ENCODE peak calls at places on chromosomes 2 and 18, in four cellular contexts. T, M, N and K are unnamed samples.

GRCh38 chr2:74985983-74986382 is 27.5 kb downstream of the POLE4 start:
- DNase-seq in M (no peak), N (no peak), T (no peak), K (no peak)

GRCh38 chr2:23669413-23670244 is 257.3 kb downstream of the ATAD2B start:
- DNase-seq in M (peak; percentile 46), N (no peak), T (no peak), K (no peak)

GRCh38 chr18:58682429-58683069 is 11.3 kb downstream of the MALT1 start:
- DNase-seq in M (peak; percentile 68), T (no peak), N (no peak), K (no peak)

GRCh38 chr2:71498261-71498701 is 44.9 kb downstream of the DYSF start:
- DNase-seq in T (no peak), M (peak; percentile 37), N (no peak), K (no peak)

GRCh38 chr18:32048507-32049091 is 30.0 kb downstream of the RNF125 start:
- DNase-seq in M (peak; percentile 39), N (no peak), T (no peak), K (no peak)

GRCh38 chr2:119367472-119368099 is 809 bp downstream of the DBI start:
- DNase-seq in N (peak; percentile 75), M (peak; percentile 73), T (peak; percentile 34), K (peak; percentile 69)

GRCh38 chr2:8004250-8004681 is 677.6 kb upstream of the ID2 start:
- DNase-seq in M (no peak), T (peak; percentile 90), N (no peak), K (no peak)

GRCh38 chr2:208251098-208251497 is 3.8 kb downstream of the IDH1 start:
- DNase-seq in T (no peak), M (no peak), N (no peak), K (no peak)

GRCh38 chr2:141942006-141942789 is 188.6 kb downstream of the LRP1B start:
- DNase-seq in T (no peak), M (no peak), N (no peak), K (no peak)

GRCh38 chr2:30201990-30202389 is 29.3 kb upstream of the LBH start:
- DNase-seq in T (no peak), M (no peak), N (no peak), K (no peak)

GRCh38 chr2:63669596-63669995 is 80.8 kb downstream of the MDH1 start:
- DNase-seq in T (no peak), N (no peak), M (no peak), K (no peak)

GRCh38 chr2:241234962-241235361 is 46.5 kb downstream of the ANO7 start:
- DNase-seq in N (no peak), M (no peak), T (no peak), K (no peak)

GRCh38 chr2:239777219-239777618 is 247.9 kb downstream of the NDUFA10 start:
- DNase-seq in M (no peak), N (no peak), T (no peak), K (no peak)

GRCh38 chr2:44777542-44777941 is 164.0 kb upstream of the SIX3 start:
- DNase-seq in T (no peak), N (no peak), M (no peak), K (peak; percentile 52)
- TF ChIP-seq JUN in T (no peak), N (no peak), M (no peak), K (no peak)

GRCh38 chr2:18399601-18400000 is 160.9 kb downstream of the RDH14 start:
- DNase-seq in N (no peak), M (no peak), T (no peak), K (no peak)

GRCh38 chr2:18404141-18404540 is 156.3 kb downstream of the RDH14 start:
- DNase-seq in M (no peak), T (no peak), N (no peak), K (no peak)

GRCh38 chr2:18398833-18399232 is 161.6 kb downstream of the RDH14 start:
- DNase-seq in T (no peak), M (no peak), N (no peak), K (no peak)

GRCh38 chr2:18402888-18403287 is 157.6 kb downstream of the RDH14 start:
- DNase-seq in T (no peak), N (no peak), M (no peak), K (no peak)

GRCh38 chr2:18401471-18401870 is 159.0 kb downstream of the RDH14 start:
- DNase-seq in M (no peak), T (no peak), N (no peak), K (no peak)
- TF ChIP-seq ATF2 in M (no peak), T (no peak), N (no peak), K (no peak)

GRCh38 chr2:127650041-127650784 is 4.3 kb downstream of the GPR17 start:
- DNase-seq in T (no peak), M (peak; percentile 36), N (no peak), K (no peak)

GRCh38 chr2:127647242-127648190 is 1.6 kb downstream of the GPR17 start:
- DNase-seq in M (no peak), N (no peak), T (no peak), K (no peak)

GRCh38 chr2:127648321-127648720 is 2.4 kb downstream of the GPR17 start:
- DNase-seq in M (no peak), T (no peak), N (no peak), K (no peak)

GRCh38 chr2:127649684-127650040 is 3.7 kb downstream of the GPR17 start:
- DNase-seq in T (peak; percentile 88), N (peak; percentile 95), M (peak; percentile 86), K (peak; percentile 88)

DNA sequence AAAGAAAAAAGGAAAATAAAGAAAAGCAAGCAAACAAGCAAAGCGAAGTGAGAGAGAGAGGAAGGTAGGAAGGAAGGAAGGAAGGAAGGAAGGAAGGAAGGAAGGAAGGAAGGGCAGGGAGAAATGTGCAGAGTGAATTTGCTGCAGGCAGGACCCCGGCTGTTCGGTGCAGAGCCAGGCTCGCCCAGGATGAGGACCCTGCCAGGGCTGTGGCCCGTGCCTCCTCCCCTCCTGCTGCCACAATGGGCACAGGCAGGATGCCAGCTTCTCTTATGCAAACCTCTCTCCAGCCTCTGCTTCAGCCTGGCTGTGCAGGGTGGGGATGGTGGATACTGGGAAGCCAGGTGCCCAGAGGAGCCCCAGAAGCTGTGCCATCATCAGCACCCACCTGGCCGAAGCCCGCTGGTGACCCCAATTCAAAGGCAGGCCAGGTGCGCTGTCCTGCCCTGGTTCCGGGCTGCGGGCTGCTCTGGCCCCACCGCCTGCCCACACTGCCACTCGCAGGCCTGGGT is 3.2 kb downstream of the GPR17 start:
- DNase-seq in T (no peak), M (no peak), N (no peak), K (no peak)
- TF ChIP-seq JUN in T (no peak), M (no peak), N (no peak), K (no peak)

GRCh38 chr18:11119550-11119949 is 29.8 kb downstream of the PIEZO2 start:
- DNase-seq in T (no peak), N (no peak), M (peak; percentile 63), K (no peak)
- TF ChIP-seq ATF2 in T (no peak), N (no peak), M (no peak), K (no peak)

GRCh38 chr2:112483821-112484220 is 1.9 kb downstream of the TTL start:
- DNase-seq in M (no peak), N (no peak), T (no peak), K (no peak)
- TF ChIP-seq JUN in M (no peak), N (no peak), T (no peak), K (no peak)

DNA sequence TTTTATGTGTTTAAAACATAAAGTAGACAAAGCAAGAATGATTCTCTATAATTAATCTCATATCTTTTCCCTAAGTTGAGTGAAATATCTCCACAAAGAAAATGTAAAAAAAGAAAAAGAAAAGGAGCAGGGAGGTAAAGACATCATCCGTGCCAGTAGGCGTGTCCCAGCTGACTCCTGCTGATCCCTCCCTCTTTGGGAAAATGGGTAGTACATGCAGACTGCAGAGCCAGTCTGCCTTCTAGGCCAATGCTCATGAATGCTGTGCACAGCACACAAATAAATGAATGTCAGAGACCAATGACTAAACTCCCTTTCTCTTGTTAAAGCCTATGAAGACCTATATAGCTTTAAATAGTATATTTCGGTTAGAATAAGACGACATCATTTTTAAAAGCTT is 64.7 kb downstream of the RAPH1 start:
- DNase-seq in M (no peak), N (no peak), T (no peak), K (no peak)
- TF ChIP-seq ATF2 in M (no peak), N (no peak), T (no peak), K (no peak)

GRCh38 chr2:96906719-96907404 is 37.0 kb upstream of the SEMA4C start:
- DNase-seq in N (peak; percentile 73), T (no peak), M (no peak), K (peak; percentile 39)
- TF ChIP-seq JUN in N (no peak), T (no peak), M (no peak), K (no peak)

GRCh38 chr2:121707920-121708361 is 28.7 kb downstream of the NIFK start:
- DNase-seq in T (no peak), M (peak; percentile 43), N (no peak), K (no peak)

GRCh38 chr2:121709776-121710469 is 26.8 kb downstream of the NIFK start:
- DNase-seq in M (no peak), N (no peak), T (no peak), K (no peak)

GRCh38 chr2:121705958-121706357 is 30.7 kb downstream of the NIFK start:
- DNase-seq in N (no peak), T (no peak), M (peak; percentile 63), K (no peak)

GRCh38 chr2:121707344-121707919 is 29.2 kb downstream of the NIFK start:
- DNase-seq in N (no peak), T (no peak), M (peak; percentile 66), K (no peak)

GRCh38 chr2:121710470-121711170 is 26.1 kb downstream of the NIFK start:
- DNase-seq in T (no peak), N (no peak), M (no peak), K (no peak)
- TF ChIP-seq ATF2 in T (no peak), N (no peak), M (no peak), K (no peak)

GRCh38 chr18:1049173-1049572 is 144.5 kb downstream of the ADCYAP1 start:
- DNase-seq in N (no peak), T (no peak), M (no peak), K (no peak)

GRCh38 chr18:1052301-1052700 is 147.6 kb downstream of the ADCYAP1 start:
- DNase-seq in N (no peak), T (no peak), M (no peak), K (no peak)

GRCh38 chr18:1047406-1047805 is 142.7 kb downstream of the ADCYAP1 start:
- DNase-seq in N (no peak), M (no peak), T (no peak), K (no peak)

GRCh38 chr18:1050012-1050657 is 145.5 kb downstream of the ADCYAP1 start:
- DNase-seq in M (no peak), T (peak; percentile 85), N (no peak), K (no peak)

DNA sequence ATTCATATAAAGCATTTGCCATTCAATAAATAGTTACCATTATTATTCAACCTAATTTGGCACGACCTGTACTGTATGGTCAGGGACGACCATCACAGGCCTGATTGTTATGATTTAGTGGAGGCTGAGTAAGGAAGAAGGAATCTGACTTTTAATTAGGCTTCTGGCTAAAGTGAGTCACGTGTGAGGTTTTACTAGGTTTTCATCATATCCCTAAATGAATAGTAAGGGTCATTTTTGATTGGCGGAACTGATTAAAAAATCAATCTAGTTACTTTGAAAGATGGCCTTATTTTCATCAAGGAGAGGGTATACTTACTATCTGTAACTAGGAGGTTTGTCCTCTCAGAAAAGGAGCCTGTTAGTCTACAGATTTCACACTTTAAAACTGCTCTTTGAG is 143.4 kb downstream of the ADCYAP1 start:
- DNase-seq in T (no peak), M (no peak), N (no peak), K (no peak)
- TF ChIP-seq JUN in T (no peak), M (no peak), N (no peak), K (no peak)